ENCODE peak calls at places on chromosome 12, in four cellular contexts. B is SW480, P is kidney glomerular epithelial cell, H is C1 segment of cervical spinal cord. Y is an unnamed sample.

GRCh38 chr12:94770777-94771176 is 120.4 kb upstream of the TMCC3 start:
- DNase-seq in B (no peak), H (no peak), P (no peak), Y (no peak)

GRCh38 chr12:20367731-20368652 is at the start of gene PDE3A:
- DNase-seq in B (no peak), P (peak), H (peak), Y (peak)

GRCh38 chr12:62537544-62537943 is 70.9 kb downstream of the MON2 start:
- DNase-seq in B (no peak), P (peak), H (no peak), Y (peak)

GRCh38 chr12:5440973-5441372 is 9.1 kb downstream of the NTF3 start:
- DNase-seq in P (no peak), B (no peak), H (no peak), Y (no peak)

GRCh38 chr12:129489277-129489676 is 414.5 kb downstream of the TMEM132D start:
- DNase-seq in H (no peak), P (no peak), B (no peak), Y (no peak)

GRCh38 chr12:121295123-121295745 is 1.3 kb downstream of the CAMKK2 start:
- DNase-seq in B (no peak), P (peak), H (no peak), Y (no peak)

GRCh38 chr12:112380663-112381420 is 1.4 kb downstream of the HECTD4 start:
- DNase-seq in B (no peak), P (peak), H (peak), Y (no peak)

GRCh38 chr12:65277994-65278575 is 398 bp upstream of the MSRB3 start:
- DNase-seq in H (no peak), P (no peak), B (no peak), Y (no peak)

GRCh38 chr12:32499048-32499447 is 99.7 kb downstream of the FGD4 start:
- DNase-seq in B (no peak), H (no peak), P (no peak), Y (no peak)

GRCh38 chr12:11941601-11942360 is 129.0 kb upstream of the BCL2L14 start:
- DNase-seq in B (peak), P (no peak), H (no peak), Y (no peak)

GRCh38 chr12:46300906-46301305 is 32.1 kb upstream of the SLC38A1 start:
- DNase-seq in H (no peak), B (no peak), P (no peak), Y (no peak)